ENCODE peak calls at places on chromosomes 13 and 19, in six cellular contexts. One of them, this sample, is unnamed.

GRCh38 chr13:94988654-94989053 is 276.3 kb upstream of the SOX21 start:
- DNase-seq in epithelial cell of proximal tubule: no peak
- DNase-seq in NCI-H345: peak; percentile 9
- DNase-seq in AG10803: no peak
- DNase-seq in BE2C: no peak
- DNase-seq in NCI-H2107: no peak
- DNase-seq in this sample: no peak

GRCh38 chr19:41175825-41176734 is 16.9 kb upstream of the CYP2S1 start:
- DNase-seq in epithelial cell of proximal tubule: peak; percentile 38
- DNase-seq in NCI-H345: no peak
- DNase-seq in AG10803: peak; percentile 76
- DNase-seq in BE2C: no peak
- DNase-seq in NCI-H2107: no peak
- DNase-seq in this sample: no peak

GRCh38 chr13:100646030-100646673 is 28.4 kb downstream of the TMTC4 start:
- DNase-seq in epithelial cell of proximal tubule: peak; percentile 9
- DNase-seq in NCI-H345: peak; percentile 80
- DNase-seq in AG10803: peak; percentile 20
- DNase-seq in BE2C: peak; percentile 43
- DNase-seq in NCI-H2107: peak; percentile 9
- DNase-seq in this sample: peak; percentile 54

GRCh38 chr13:25455146-25455545 is 83.4 kb downstream of the ATP8A2 start:
- DNase-seq in epithelial cell of proximal tubule: no peak
- DNase-seq in NCI-H345: peak; percentile 26
- DNase-seq in AG10803: no peak
- DNase-seq in BE2C: no peak
- DNase-seq in NCI-H2107: peak; percentile 21
- DNase-seq in this sample: peak; percentile 60

GRCh38 chr19:34224996-34225658 is 29.2 kb upstream of the GARRE1 start:
- DNase-seq in epithelial cell of proximal tubule: no peak
- DNase-seq in NCI-H345: no peak
- DNase-seq in AG10803: peak; percentile 23
- DNase-seq in BE2C: no peak
- DNase-seq in NCI-H2107: no peak
- DNase-seq in this sample: no peak

GRCh38 chr13:76944457-76944856 is 3.9 kb upstream of the ACOD1 start:
- DNase-seq in epithelial cell of proximal tubule: no peak
- DNase-seq in NCI-H345: no peak
- DNase-seq in AG10803: peak; percentile 58
- DNase-seq in BE2C: no peak
- DNase-seq in NCI-H2107: no peak
- DNase-seq in this sample: no peak

GRCh38 chr13:47594833-47595232 is 406.2 kb downstream of the SUCLA2 start:
- DNase-seq in epithelial cell of proximal tubule: no peak
- DNase-seq in NCI-H345: no peak
- DNase-seq in AG10803: no peak
- DNase-seq in BE2C: no peak
- DNase-seq in NCI-H2107: no peak
- DNase-seq in this sample: no peak

GRCh38 chr13:50584856-50585580 is 258.5 kb downstream of the DLEU7 start:
- DNase-seq in epithelial cell of proximal tubule: no peak
- DNase-seq in NCI-H345: no peak
- DNase-seq in AG10803: no peak
- DNase-seq in BE2C: no peak
- DNase-seq in NCI-H2107: no peak
- DNase-seq in this sample: no peak

GRCh38 chr19:11279505-11280236 is 16.3 kb upstream of the TSPAN16 start:
- DNase-seq in epithelial cell of proximal tubule: no peak
- DNase-seq in NCI-H345: no peak
- DNase-seq in AG10803: peak; percentile 16
- DNase-seq in BE2C: no peak
- DNase-seq in NCI-H2107: no peak
- DNase-seq in this sample: no peak

GRCh38 chr13:106786006-106786579 is 218.2 kb upstream of the ARGLU1 start:
- DNase-seq in epithelial cell of proximal tubule: no peak
- DNase-seq in NCI-H345: no peak
- DNase-seq in AG10803: no peak
- DNase-seq in BE2C: no peak
- DNase-seq in NCI-H2107: no peak
- DNase-seq in this sample: no peak

GRCh38 chr13:73708393-73708985 is 425.7 kb downstream of the KLF12 start:
- DNase-seq in epithelial cell of proximal tubule: peak; percentile 18
- DNase-seq in NCI-H345: peak; percentile 66
- DNase-seq in AG10803: peak; percentile 67
- DNase-seq in BE2C: peak; percentile 64
- DNase-seq in NCI-H2107: no peak
- DNase-seq in this sample: peak; percentile 8

GRCh38 chr19:53182202-53182601 is 11.0 kb downstream of the ZNF665 start:
- DNase-seq in epithelial cell of proximal tubule: no peak
- DNase-seq in NCI-H345: no peak
- DNase-seq in AG10803: no peak
- DNase-seq in BE2C: no peak
- DNase-seq in NCI-H2107: no peak
- DNase-seq in this sample: no peak

GRCh38 chr13:46817081-46817480 is 20.1 kb upstream of the ESD start:
- DNase-seq in epithelial cell of proximal tubule: no peak
- DNase-seq in NCI-H345: no peak
- DNase-seq in AG10803: no peak
- DNase-seq in BE2C: no peak
- DNase-seq in NCI-H2107: no peak
- DNase-seq in this sample: no peak

GRCh38 chr13:39656325-39656677 is 839 bp downstream of the COG6 start:
- DNase-seq in epithelial cell of proximal tubule: no peak
- DNase-seq in NCI-H345: no peak
- DNase-seq in AG10803: no peak
- DNase-seq in BE2C: no peak
- DNase-seq in NCI-H2107: no peak
- DNase-seq in this sample: no peak

GRCh38 chr19:2341247-2341705 is 12.8 kb downstream of the SPPL2B start:
- DNase-seq in epithelial cell of proximal tubule: no peak
- DNase-seq in NCI-H345: no peak
- DNase-seq in AG10803: no peak
- DNase-seq in BE2C: no peak
- DNase-seq in NCI-H2107: no peak
- DNase-seq in this sample: no peak

GRCh38 chr19:45809643-45810159 is 5.4 kb downstream of the RSPH6A start:
- DNase-seq in epithelial cell of proximal tubule: peak; percentile 40
- DNase-seq in NCI-H345: peak; percentile 68
- DNase-seq in AG10803: peak; percentile 75
- DNase-seq in BE2C: no peak
- DNase-seq in NCI-H2107: peak; percentile 59
- DNase-seq in this sample: no peak

GRCh38 chr19:17128820-17129219 is 53.2 kb downstream of the MYO9B start:
- DNase-seq in epithelial cell of proximal tubule: no peak
- DNase-seq in NCI-H345: no peak
- DNase-seq in AG10803: no peak
- DNase-seq in BE2C: no peak
- DNase-seq in NCI-H2107: no peak
- DNase-seq in this sample: no peak

GRCh38 chr19:12544401-12544876 is 6.8 kb downstream of the ZNF564 start:
- DNase-seq in epithelial cell of proximal tubule: no peak
- DNase-seq in NCI-H345: no peak
- DNase-seq in AG10803: no peak
- DNase-seq in BE2C: no peak
- DNase-seq in NCI-H2107: no peak
- DNase-seq in this sample: no peak

GRCh38 chr19:55494172-55494761 is 6.0 kb downstream of the SSC5D start:
- DNase-seq in epithelial cell of proximal tubule: no peak
- DNase-seq in NCI-H345: no peak
- DNase-seq in AG10803: peak; percentile 51
- DNase-seq in BE2C: peak; percentile 13
- DNase-seq in NCI-H2107: no peak
- DNase-seq in this sample: no peak

GRCh38 chr13:20901668-20902437 is 693 bp downstream of the XPO4 start:
- DNase-seq in epithelial cell of proximal tubule: no peak
- DNase-seq in NCI-H345: peak; percentile 18
- DNase-seq in AG10803: peak; percentile 18
- DNase-seq in BE2C: peak; percentile 68
- DNase-seq in NCI-H2107: no peak
- DNase-seq in this sample: peak; percentile 2

GRCh38 chr13:28622286-28622685 is 36.6 kb upstream of the POMP start:
- DNase-seq in epithelial cell of proximal tubule: no peak
- DNase-seq in NCI-H345: no peak
- DNase-seq in AG10803: no peak
- DNase-seq in BE2C: no peak
- DNase-seq in NCI-H2107: no peak
- DNase-seq in this sample: no peak

GRCh38 chr19:55173717-55174409 is 6.2 kb downstream of the SYT5 start:
- DNase-seq in epithelial cell of proximal tubule: no peak
- DNase-seq in NCI-H345: no peak
- DNase-seq in AG10803: peak; percentile 73
- DNase-seq in BE2C: peak; percentile 88
- DNase-seq in NCI-H2107: no peak
- DNase-seq in this sample: peak; percentile 49

This sample was measured in NCI-H1105.